ENCODE peak calls at places on chromosomes 3 and 15, in nine cellular contexts. One of them, this sample, is unnamed.
A peak's percentile ranks its signal among the peaks of the same experiment; 100 is the strongest.

GRCh38 chr3:66378256-66378655 is 122.6 kb downstream of the LRIG1 start:
- DNase-seq in upper lobe of right lung: no peak
- DNase-seq in astrocyte: no peak
- DNase-seq in heart left ventricle: no peak
- DNase-seq in Panc1: no peak
- DNase-seq in stomach: no peak
- DNase-seq in pancreas: no peak
- DNase-seq in thoracic aorta: no peak
- DNase-seq in body of pancreas: no peak
- DNase-seq in this sample: no peak

GRCh38 chr3:98333989-98334606 is 19.6 kb upstream of the OR5K4 start:
- DNase-seq in upper lobe of right lung: no peak
- DNase-seq in astrocyte: no peak
- DNase-seq in heart left ventricle: no peak
- DNase-seq in Panc1: no peak
- DNase-seq in stomach: no peak
- DNase-seq in pancreas: no peak
- DNase-seq in thoracic aorta: no peak
- DNase-seq in body of pancreas: no peak
- DNase-seq in this sample: no peak

GRCh38 chr3:133125171-133125570 is 87.0 kb downstream of the TMEM108 start:
- DNase-seq in upper lobe of right lung: no peak
- DNase-seq in astrocyte: no peak
- DNase-seq in heart left ventricle: no peak
- DNase-seq in Panc1: no peak
- DNase-seq in stomach: no peak
- DNase-seq in pancreas: no peak
- DNase-seq in thoracic aorta: no peak
- DNase-seq in body of pancreas: no peak
- DNase-seq in this sample: no peak

GRCh38 chr15:52551762-52552161 is 17.1 kb downstream of the ARPP19 start:
- DNase-seq in upper lobe of right lung: no peak
- DNase-seq in astrocyte: no peak
- DNase-seq in heart left ventricle: peak; percentile 32
- DNase-seq in Panc1: no peak
- DNase-seq in stomach: no peak
- DNase-seq in pancreas: no peak
- DNase-seq in thoracic aorta: no peak
- DNase-seq in body of pancreas: no peak
- DNase-seq in this sample: no peak

GRCh38 chr3:138173769-138174420 is 826 bp downstream of the DBR1 start:
- DNase-seq in upper lobe of right lung: no peak
- DNase-seq in astrocyte: no peak
- DNase-seq in heart left ventricle: no peak
- DNase-seq in Panc1: no peak
- DNase-seq in stomach: no peak
- DNase-seq in pancreas: no peak
- DNase-seq in thoracic aorta: no peak
- DNase-seq in body of pancreas: no peak
- DNase-seq in this sample: no peak

GRCh38 chr3:125104639-125105038 is 48.8 kb upstream of the HEG1 start:
- DNase-seq in upper lobe of right lung: no peak
- DNase-seq in astrocyte: peak; percentile 48
- DNase-seq in heart left ventricle: no peak
- DNase-seq in Panc1: no peak
- DNase-seq in stomach: no peak
- DNase-seq in pancreas: no peak
- DNase-seq in thoracic aorta: no peak
- DNase-seq in body of pancreas: no peak
- DNase-seq in this sample: no peak

GRCh38 chr3:113914646-113915045 is 33.2 kb upstream of the ZDHHC23 start:
- DNase-seq in upper lobe of right lung: no peak
- DNase-seq in astrocyte: peak; percentile 66
- DNase-seq in heart left ventricle: no peak
- DNase-seq in Panc1: no peak
- DNase-seq in stomach: no peak
- DNase-seq in pancreas: no peak
- DNase-seq in thoracic aorta: no peak
- DNase-seq in body of pancreas: no peak
- DNase-seq in this sample: no peak

GRCh38 chr3:194169595-194169994 is 33.6 kb downstream of the HES1 start:
- DNase-seq in upper lobe of right lung: no peak
- DNase-seq in astrocyte: no peak
- DNase-seq in heart left ventricle: no peak
- DNase-seq in Panc1: no peak
- DNase-seq in stomach: no peak
- DNase-seq in pancreas: no peak
- DNase-seq in thoracic aorta: no peak
- DNase-seq in body of pancreas: no peak
- DNase-seq in this sample: no peak

GRCh38 chr3:155747867-155748266 is 3.0 kb upstream of the PLCH1 start:
- DNase-seq in upper lobe of right lung: no peak
- DNase-seq in astrocyte: no peak
- DNase-seq in heart left ventricle: no peak
- DNase-seq in Panc1: no peak
- DNase-seq in stomach: no peak
- DNase-seq in pancreas: no peak
- DNase-seq in thoracic aorta: no peak
- DNase-seq in body of pancreas: no peak
- DNase-seq in this sample: no peak

GRCh38 chr3:117602054-117602644 is 892.6 kb downstream of the TUSC7 start:
- DNase-seq in upper lobe of right lung: no peak
- DNase-seq in astrocyte: no peak
- DNase-seq in heart left ventricle: no peak
- DNase-seq in Panc1: no peak
- DNase-seq in stomach: no peak
- DNase-seq in pancreas: no peak
- DNase-seq in thoracic aorta: no peak
- DNase-seq in body of pancreas: no peak
- DNase-seq in this sample: no peak
- H3K27ac ChIP-seq in upper lobe of right lung: no peak overlapping the region
- H3K27ac ChIP-seq in astrocyte: no peak overlapping the region
- H3K27ac ChIP-seq in heart left ventricle: no peak overlapping the region
- H3K27ac ChIP-seq in Panc1: no peak overlapping the region
- H3K27ac ChIP-seq in stomach: no peak overlapping the region
- H3K27ac ChIP-seq in pancreas: no peak overlapping the region
- H3K27ac ChIP-seq in thoracic aorta: no peak overlapping the region
- H3K27ac ChIP-seq in body of pancreas: no peak overlapping the region
- H3K27ac ChIP-seq in this sample: no peak overlapping the region

GRCh38 chr3:123837858-123838257 is 46.3 kb downstream of the MYLK start:
- DNase-seq in upper lobe of right lung: no peak
- DNase-seq in astrocyte: no peak
- DNase-seq in heart left ventricle: no peak
- DNase-seq in Panc1: no peak
- DNase-seq in stomach: no peak
- DNase-seq in pancreas: no peak
- DNase-seq in thoracic aorta: no peak
- DNase-seq in body of pancreas: no peak
- DNase-seq in this sample: no peak
- H3K9me3 ChIP-seq in upper lobe of right lung: no peaks in the 10 kb centered on the region
- H3K9me3 ChIP-seq in astrocyte: peaks cover 3% of the 10 kb centered on the region
- H3K9me3 ChIP-seq in heart left ventricle: no peaks in the 10 kb centered on the region
- H3K9me3 ChIP-seq in Panc1: peaks cover 23% of the 10 kb centered on the region
- H3K9me3 ChIP-seq in stomach: no peaks in the 10 kb centered on the region
- H3K9me3 ChIP-seq in pancreas: no peaks in the 10 kb centered on the region
- H3K9me3 ChIP-seq in thoracic aorta: peaks cover 19% of the 10 kb centered on the region
- H3K9me3 ChIP-seq in body of pancreas: no peaks in the 10 kb centered on the region
- H3K9me3 ChIP-seq in this sample: no peaks in the 10 kb centered on the region

GRCh38 chr15:98649996-98650870 is 1.9 kb downstream of the IGF1R start:
- DNase-seq in upper lobe of right lung: peak; percentile 76
- DNase-seq in astrocyte: peak; percentile 45
- DNase-seq in heart left ventricle: peak; percentile 46
- DNase-seq in Panc1: no peak
- DNase-seq in stomach: peak; percentile 55
- DNase-seq in pancreas: peak; percentile 62
- DNase-seq in thoracic aorta: no peak
- DNase-seq in body of pancreas: peak; percentile 53
- DNase-seq in this sample: no peak
- TF ChIP-seq CTCF in upper lobe of right lung: no peak
- TF ChIP-seq CTCF in astrocyte: no peak
- TF ChIP-seq CTCF in heart left ventricle: peak; percentile 22
- TF ChIP-seq CTCF in Panc1: no peak
- TF ChIP-seq CTCF in stomach: no peak
- TF ChIP-seq CTCF in pancreas: no peak
- TF ChIP-seq CTCF in thoracic aorta: no peak
- TF ChIP-seq CTCF in body of pancreas: no peak
- TF ChIP-seq CTCF in this sample: no peak

GRCh38 chr3:9301798-9302197 is 52.4 kb upstream of the SRGAP3 start:
- DNase-seq in upper lobe of right lung: no peak
- DNase-seq in astrocyte: no peak
- DNase-seq in heart left ventricle: no peak
- DNase-seq in Panc1: no peak
- DNase-seq in stomach: no peak
- DNase-seq in pancreas: no peak
- DNase-seq in thoracic aorta: no peak
- DNase-seq in body of pancreas: no peak
- DNase-seq in this sample: no peak
- H3K27ac ChIP-seq in upper lobe of right lung: no peak overlapping the region
- H3K27ac ChIP-seq in astrocyte: no peak overlapping the region
- H3K27ac ChIP-seq in heart left ventricle: no peak overlapping the region
- H3K27ac ChIP-seq in Panc1: no peak overlapping the region
- H3K27ac ChIP-seq in stomach: no peak overlapping the region
- H3K27ac ChIP-seq in pancreas: no peak overlapping the region
- H3K27ac ChIP-seq in thoracic aorta: no peak overlapping the region
- H3K27ac ChIP-seq in body of pancreas: no peak overlapping the region
- H3K27ac ChIP-seq in this sample: no peak overlapping the region

GRCh38 chr15:23567921-23568320 is 2.4 kb downstream of the MKRN3 start:
- DNase-seq in upper lobe of right lung: no peak
- DNase-seq in astrocyte: no peak
- DNase-seq in heart left ventricle: no peak
- DNase-seq in Panc1: no peak
- DNase-seq in stomach: no peak
- DNase-seq in pancreas: no peak
- DNase-seq in thoracic aorta: no peak
- DNase-seq in body of pancreas: no peak
- DNase-seq in this sample: no peak
- H3K9me3 ChIP-seq in upper lobe of right lung: no peaks in the 10 kb centered on the region
- H3K9me3 ChIP-seq in astrocyte: no peaks in the 10 kb centered on the region
- H3K9me3 ChIP-seq in heart left ventricle: no peaks in the 10 kb centered on the region
- H3K9me3 ChIP-seq in Panc1: no peaks in the 10 kb centered on the region
- H3K9me3 ChIP-seq in stomach: peaks cover 14% of the 10 kb centered on the region
- H3K9me3 ChIP-seq in pancreas: no peaks in the 10 kb centered on the region
- H3K9me3 ChIP-seq in thoracic aorta: no peaks in the 10 kb centered on the region
- H3K9me3 ChIP-seq in body of pancreas: no peaks in the 10 kb centered on the region
- H3K9me3 ChIP-seq in this sample: peaks cover 16% of the 10 kb centered on the region

This sample was measured in breast epithelium.